ENCODE peak calls at places on chromosomes 16 and 17, in four cellular contexts. H, P, M and L are unnamed samples. For H3K4me1, the result is how much of the 10 kb centered on the place peaks cover.

GRCh38 chr16:80006175-80006895 is 405.8 kb upstream of the MAF start:
- DNase-seq in H (no peak), P (no peak), M (no peak), L (no peak)

GRCh38 chr17:79612468-79613194 is 1.8 kb upstream of the RBFOX3 start:
- DNase-seq in H (no peak), P (peak), M (peak), L (no peak)

GRCh38 chr17:77959216-77959925 is 868 bp downstream of the TNRC6C start:
- DNase-seq in H (peak), P (no peak), M (no peak), L (peak)

GRCh38 chr16:3144331-3144881 is 9.6 kb downstream of the ZNF213 start:
- DNase-seq in H (no peak), P (no peak), M (no peak), L (no peak)

GRCh38 chr17:78723001-78723796 is 58.9 kb downstream of the CYTH1 start:
- DNase-seq in H (peak), P (no peak), M (no peak), L (no peak)

GRCh38 chr17:3448059-3448630 is 14.5 kb upstream of the OR1E2 start:
- DNase-seq in H (no peak), P (no peak), M (no peak), L (no peak)

GRCh38 chr17:36183001-36183810 is 6.8 kb upstream of the TBC1D3B start:
- DNase-seq in H (peak), P (no peak), M (peak), L (no peak)

GRCh38 chr17:60161598-60162330 is 12.0 kb downstream of the CA4 start:
- DNase-seq in H (no peak), P (no peak), M (peak), L (no peak)

GRCh38 chr16:84818989-84819643 is 669 bp upstream of the CRISPLD2 start:
- DNase-seq in H (no peak), P (no peak), M (no peak), L (no peak)

GRCh38 chr17:44931376-44931775 is 16.1 kb upstream of the GFAP start:
- DNase-seq in H (no peak), P (no peak), M (no peak), L (no peak)

GRCh38 chr17:28960256-28961106 is 9.2 kb upstream of the PHF12 start:
- DNase-seq in H (peak), P (no peak), M (no peak), L (no peak)

GRCh38 chr17:37476431-37477130 is 13.1 kb upstream of the DUSP14 start:
- DNase-seq in H (no peak), P (no peak), M (no peak), L (no peak)

GRCh38 chr16:23357761-23358290 is 55.7 kb downstream of the SCNN1B start:
- DNase-seq in H (no peak), P (no peak), M (no peak), L (no peak)

GRCh38 chr16:29813644-29814562 is 1.9 kb downstream of the PRRT2 start:
- DNase-seq in H (peak), P (no peak), M (no peak), L (no peak)
- H3K27ac ChIP-seq in H (no peak), P (no peak), M (no peak), L (no peak)

DNA sequence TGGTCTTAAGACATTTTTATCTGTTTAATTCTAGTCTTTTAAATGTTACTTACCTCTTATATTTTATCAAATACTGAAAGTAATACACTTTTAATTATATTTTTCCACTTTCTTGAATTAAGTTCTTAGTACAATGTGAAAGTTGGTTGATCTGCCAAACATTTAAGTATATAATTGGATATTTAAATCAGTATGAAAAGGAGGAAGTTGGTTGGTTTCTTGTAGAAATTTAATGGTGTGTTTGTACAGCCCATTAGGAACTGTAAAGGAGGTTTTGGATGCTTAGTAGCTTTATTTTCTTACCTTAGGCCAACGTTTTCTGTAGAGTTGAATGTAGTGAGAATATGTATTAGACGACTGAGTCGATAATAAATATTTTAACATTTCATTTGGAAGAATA is 5.4 kb downstream of the NFATC3 start:
- DNase-seq in H (no peak), P (no peak), M (no peak), L (no peak)
- H3K4me1 ChIP-seq in H (under half), P (under half), M (under half), L (under half)

GRCh38 chr17:80999224-81000088 is 7.8 kb downstream of the CHMP6 start:
- DNase-seq in H (no peak), P (no peak), M (peak), L (no peak)
- H3K27ac ChIP-seq in H (no peak), P (no peak), M (no peak), L (no peak)

DNA sequence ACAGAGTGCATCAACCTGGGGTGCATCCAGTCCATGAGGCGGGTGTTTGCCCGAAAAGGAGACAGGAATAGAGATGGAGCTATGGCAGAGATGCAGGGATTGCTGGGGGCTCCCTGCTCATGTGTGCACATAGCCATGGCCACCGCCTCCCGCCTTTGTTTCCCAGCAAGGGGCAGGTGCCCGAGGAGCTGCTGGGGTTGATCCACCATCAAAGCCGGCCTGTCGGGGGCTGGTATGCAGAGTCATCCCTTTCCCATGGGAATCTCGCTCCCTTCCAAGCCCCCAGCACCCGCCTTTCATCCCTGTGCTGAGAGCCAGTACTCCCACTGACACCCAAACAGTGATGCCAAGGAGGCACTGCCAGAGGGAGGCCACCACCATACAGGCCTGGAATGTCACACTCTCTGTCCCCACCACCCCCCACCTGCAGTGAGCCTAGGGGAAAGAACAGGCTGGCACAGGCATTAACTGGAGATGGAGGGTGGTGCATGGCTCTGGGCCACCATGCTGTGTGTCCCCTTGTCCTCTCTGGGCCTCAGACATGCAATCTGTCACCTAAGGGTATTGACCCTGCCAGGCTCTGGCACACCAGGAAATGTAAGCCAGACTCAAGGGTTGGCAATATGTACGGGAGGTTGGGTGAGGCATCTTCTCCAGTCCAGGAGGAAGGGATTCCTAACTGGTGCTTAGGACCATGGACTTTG is 65.1 kb downstream of the SREBF1 start:
- DNase-seq in H (no peak), P (no peak), M (no peak), L (no peak)
- H3K4me1 ChIP-seq in H (under half), P (under half), M (under half), L (under half)

GRCh38 chr16:66871840-66872239 is 8.5 kb upstream of the PDP2 start:
- DNase-seq in H (no peak), P (no peak), M (no peak), L (no peak)
- H3K27ac ChIP-seq in H (no peak), P (no peak), M (no peak), L (no peak)

GRCh38 chr17:75480281-75480680 is 23.8 kb downstream of the TMEM94 start:
- DNase-seq in H (no peak), P (no peak), M (no peak), L (no peak)

GRCh38 chr17:75482098-75482943 is 25.9 kb downstream of the TMEM94 start:
- DNase-seq in H (no peak), P (no peak), M (no peak), L (no peak)

GRCh38 chr17:75478508-75478907 is 22.1 kb downstream of the TMEM94 start:
- DNase-seq in H (no peak), P (no peak), M (no peak), L (no peak)

GRCh38 chr17:75477493-75477862 is 21.0 kb downstream of the TMEM94 start:
- DNase-seq in H (no peak), P (no peak), M (no peak), L (no peak)

DNA sequence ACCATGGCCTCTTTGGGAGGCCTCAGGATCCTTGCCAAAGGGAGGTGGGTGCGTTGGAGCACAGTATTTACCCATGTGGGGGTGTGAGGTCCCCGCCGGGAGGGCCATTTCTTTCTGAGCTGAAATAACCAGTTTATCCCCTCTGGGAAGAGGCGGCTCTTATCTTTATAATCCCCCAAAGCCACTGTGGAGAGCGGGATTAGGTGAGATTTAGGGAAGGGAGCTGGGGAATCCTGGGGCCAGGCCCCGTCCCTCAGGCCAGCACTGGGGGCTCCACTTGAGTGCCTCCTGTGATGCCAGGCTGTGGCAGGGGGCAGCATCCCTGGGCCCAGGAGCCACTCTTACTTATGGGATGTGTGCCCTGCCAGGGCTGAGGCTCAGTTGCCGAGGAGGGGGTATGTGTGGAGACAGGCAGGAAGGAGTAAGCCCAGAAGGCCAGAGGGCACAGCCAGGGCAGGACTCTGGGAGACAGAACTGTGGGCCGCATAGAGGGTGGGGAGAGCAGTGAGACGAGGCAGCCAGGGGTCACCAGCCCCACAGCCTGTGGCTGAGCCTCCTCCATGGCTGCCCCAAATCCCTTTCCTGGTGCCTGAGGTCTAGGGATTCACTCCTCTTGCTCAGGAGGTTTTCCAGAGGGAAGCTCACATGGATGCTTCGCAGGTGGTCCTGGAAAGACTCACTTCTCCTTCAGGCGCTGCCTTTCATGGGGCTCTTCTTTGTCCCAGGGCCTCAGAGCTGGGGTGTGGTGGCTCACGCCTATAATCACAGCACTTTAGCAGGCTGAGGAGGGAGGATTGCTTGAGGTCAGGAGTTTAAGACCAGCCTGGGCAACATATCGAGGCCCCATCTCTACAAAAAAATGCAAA is 25.0 kb downstream of the TMEM94 start:
- DNase-seq in H (no peak), P (no peak), M (no peak), L (no peak)
- H3K4me1 ChIP-seq in H (under half), P (under half), M (under half), L (under half)

GRCh38 chr17:7010523-7010922 is 1.9 kb upstream of the RNASEK start:
- DNase-seq in H (no peak), P (no peak), M (no peak), L (no peak)
- H3K27ac ChIP-seq in H (no peak), P (no peak), M (peak), L (no peak)

DNA sequence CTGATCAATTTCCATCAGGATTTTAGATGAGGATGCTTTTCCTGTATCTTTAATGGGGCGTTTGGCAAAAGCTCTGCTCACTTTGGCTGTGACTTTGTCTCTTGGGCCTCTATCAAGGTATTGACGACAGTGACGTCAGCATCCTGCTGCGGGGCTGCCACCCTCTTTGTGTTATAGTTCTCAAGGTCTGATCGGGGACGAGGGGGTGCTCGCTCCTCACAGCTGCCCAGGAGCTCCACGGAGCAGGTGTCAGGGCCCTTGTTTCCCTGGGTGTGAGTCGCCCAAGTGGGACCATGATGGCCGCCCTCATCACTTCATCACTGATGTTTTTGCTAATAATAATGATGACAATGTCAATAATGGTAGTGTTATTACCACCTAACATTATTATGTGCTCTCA is 65.4 kb downstream of the CMIP start:
- DNase-seq in H (no peak), P (no peak), M (no peak), L (no peak)
- H3K4me1 ChIP-seq in H (under half), P (under half), M (under half), L (under half)